ENCODE peak calls at places on chromosomes 12 and 14, in five cellular contexts. I is HCT116, C is H1, E is K562, Y is HepG2. D is an unnamed sample.
A peak's percentile ranks its signal among the peaks of the same experiment; 100 is the strongest.

GRCh38 chr12:19066471-19067001 is 63.0 kb upstream of the PLEKHA5 start:
- DNase-seq in I (no peak), C (no peak), E (no peak), Y (peak; percentile 89), D (no peak)

GRCh38 chr14:23561873-23562821 is 5.4 kb downstream of the AP1G2 start:
- DNase-seq in I (no peak), Y (no peak), E (no peak), C (no peak), D (no peak)

GRCh38 chr14:34906287-34906686 is 31.1 kb upstream of the BAZ1A start:
- DNase-seq in E (no peak), C (no peak), I (no peak), Y (no peak), D (no peak)

GRCh38 chr12:111368291-111368683 is 608 bp downstream of the PHETA1 start:
- DNase-seq in I (no peak), Y (no peak), C (no peak), E (peak; percentile 45), D (no peak)

GRCh38 chr14:73771848-73772705 is 57.9 kb upstream of the PNMA1 start:
- DNase-seq in E (peak; percentile 81), C (peak; percentile 43), I (no peak), Y (peak; percentile 94), D (no peak)

GRCh38 chr12:45909041-45909713 is 81.2 kb downstream of the SCAF11 start:
- DNase-seq in C (no peak), Y (no peak), E (no peak), I (no peak), D (no peak)

GRCh38 chr12:128609861-128610260 is 213.9 kb downstream of the SLC15A4 start:
- DNase-seq in I (no peak), E (no peak), C (no peak), Y (no peak), D (peak; percentile 11)

GRCh38 chr12:33825442-33825841 is 196.9 kb upstream of the ALG10 start:
- DNase-seq in Y (no peak), E (no peak), C (no peak), I (no peak), D (no peak)

GRCh38 chr14:35858521-35859209 is 32.5 kb downstream of the BRMS1L start:
- DNase-seq in Y (no peak), I (no peak), E (no peak), C (no peak), D (no peak)

GRCh38 chr12:76996983-76997382 is 68.4 kb downstream of the E2F7 start:
- DNase-seq in Y (no peak), I (no peak), E (no peak), C (no peak), D (no peak)

GRCh38 chr12:84644936-84645335 is 267.7 kb downstream of the SLC6A15 start:
- DNase-seq in E (no peak), Y (no peak), I (no peak), C (no peak), D (no peak)

GRCh38 chr14:100653409-100653808 is 66.2 kb upstream of the BEGAIN start:
- DNase-seq in C (no peak), Y (no peak), I (no peak), E (peak; percentile 48), D (no peak)

GRCh38 chr14:55845963-55846851 is 266.2 kb downstream of the KTN1 start:
- DNase-seq in C (no peak), Y (peak; percentile 10), E (peak; percentile 44), I (no peak), D (no peak)

GRCh38 chr12:54357802-54358619 is 6.3 kb downstream of the GPR84 start:
- DNase-seq in E (peak; percentile 75), Y (no peak), C (no peak), I (no peak), D (no peak)

GRCh38 chr14:61994589-61994988 is 232.4 kb downstream of the SNAPC1 start:
- DNase-seq in I (no peak), C (no peak), E (no peak), Y (no peak), D (no peak)

GRCh38 chr12:2405039-2405438 is 352.3 kb downstream of the CACNA1C start:
- DNase-seq in E (no peak), C (no peak), I (no peak), Y (no peak), D (no peak)

GRCh38 chr12:19451196-19451595 is 11.9 kb downstream of the AEBP2 start:
- DNase-seq in I (no peak), C (no peak), E (no peak), Y (no peak), D (no peak)

GRCh38 chr14:45793081-45793480 is 540.1 kb upstream of the MIS18BP1 start:
- DNase-seq in Y (peak; percentile 55), E (no peak), C (no peak), I (no peak), D (no peak)

GRCh38 chr12:4630262-4630661 is 18.6 kb downstream of the AKAP3 start:
- DNase-seq in I (no peak), C (no peak), E (no peak), Y (no peak), D (peak; percentile 90)

GRCh38 chr12:68240975-68241374 is 12.4 kb downstream of the IL22 start:
- DNase-seq in I (no peak), E (no peak), Y (no peak), C (no peak), D (no peak)

DNA sequence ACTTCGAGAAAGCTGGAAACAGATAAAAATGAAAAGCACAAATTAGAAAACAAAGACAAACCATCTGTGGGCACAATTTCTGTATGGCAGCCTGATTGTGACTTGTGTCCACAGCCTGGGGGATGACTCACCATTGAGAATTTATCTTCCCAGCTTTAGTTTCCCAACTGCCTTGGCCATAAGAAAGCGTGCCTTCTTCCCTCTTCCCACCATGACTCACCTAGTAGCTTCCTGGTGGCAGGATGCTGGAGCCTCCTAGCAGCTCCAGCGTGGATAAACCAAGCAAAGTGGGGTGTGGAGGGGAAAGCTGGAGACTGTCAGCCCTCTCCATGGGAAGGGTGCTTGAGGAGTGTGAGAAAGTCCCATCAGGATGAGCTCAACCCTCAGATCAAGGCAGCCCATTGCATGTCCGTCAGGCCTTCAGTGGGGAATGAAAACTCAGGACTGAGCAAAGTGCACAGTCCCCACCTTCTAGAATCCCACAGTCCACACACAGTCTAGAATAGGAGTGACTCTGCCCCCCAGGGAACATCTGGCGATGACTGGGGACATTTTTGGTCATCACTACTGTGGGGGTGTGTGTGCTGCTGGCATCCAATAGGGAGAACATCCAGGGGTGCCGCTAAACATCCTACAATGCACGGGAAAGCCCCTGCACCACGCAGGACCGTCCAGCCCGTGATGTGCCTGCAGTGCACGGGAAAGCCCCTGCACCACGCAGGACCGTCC is 22.4 kb upstream of the SERPINA6 start:
- DNase-seq in C (no peak), Y (peak; percentile 68), E (no peak), I (peak; percentile 76), D (no peak)
- TF ChIP-seq YY1 in C (no peak), Y (no peak), E (no peak), I (no peak), D (no peak)

DNA sequence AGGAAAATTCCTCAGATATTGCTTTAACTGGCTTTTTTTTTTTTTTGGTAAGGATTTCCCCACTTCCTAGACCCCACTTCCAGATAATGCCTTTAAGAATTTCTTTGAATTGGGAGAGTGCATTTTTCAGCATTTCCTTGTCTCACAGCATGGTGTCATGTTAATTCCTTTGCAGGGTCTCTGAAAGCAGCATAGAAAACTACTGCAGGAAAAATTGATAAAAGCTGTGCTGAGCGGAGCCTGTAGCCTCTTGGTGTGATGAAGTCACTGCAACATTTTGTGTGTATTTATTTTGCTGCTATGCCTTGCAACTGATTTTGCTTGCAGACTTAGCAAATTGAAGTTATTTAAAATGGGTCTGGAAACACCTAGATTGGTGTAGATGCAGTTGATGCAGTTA is 2.7 kb downstream of the ANO4 start:
- DNase-seq in E (no peak), I (no peak), C (no peak), Y (no peak), D (no peak)
- TF ChIP-seq ZNF274 in E (no peak), I (no peak), C (no peak), Y (no peak), D (no peak)

GRCh38 chr12:89456565-89456964 is 68.0 kb downstream of the GALNT4 start:
- DNase-seq in E (no peak), I (no peak), C (no peak), Y (no peak), D (no peak)

GRCh38 chr12:89464974-89465592 is 59.5 kb downstream of the GALNT4 start:
- DNase-seq in E (no peak), Y (no peak), C (no peak), I (no peak), D (no peak)

GRCh38 chr12:89461190-89461589 is 63.4 kb downstream of the GALNT4 start:
- DNase-seq in E (no peak), I (no peak), Y (no peak), C (no peak), D (no peak)

DNA sequence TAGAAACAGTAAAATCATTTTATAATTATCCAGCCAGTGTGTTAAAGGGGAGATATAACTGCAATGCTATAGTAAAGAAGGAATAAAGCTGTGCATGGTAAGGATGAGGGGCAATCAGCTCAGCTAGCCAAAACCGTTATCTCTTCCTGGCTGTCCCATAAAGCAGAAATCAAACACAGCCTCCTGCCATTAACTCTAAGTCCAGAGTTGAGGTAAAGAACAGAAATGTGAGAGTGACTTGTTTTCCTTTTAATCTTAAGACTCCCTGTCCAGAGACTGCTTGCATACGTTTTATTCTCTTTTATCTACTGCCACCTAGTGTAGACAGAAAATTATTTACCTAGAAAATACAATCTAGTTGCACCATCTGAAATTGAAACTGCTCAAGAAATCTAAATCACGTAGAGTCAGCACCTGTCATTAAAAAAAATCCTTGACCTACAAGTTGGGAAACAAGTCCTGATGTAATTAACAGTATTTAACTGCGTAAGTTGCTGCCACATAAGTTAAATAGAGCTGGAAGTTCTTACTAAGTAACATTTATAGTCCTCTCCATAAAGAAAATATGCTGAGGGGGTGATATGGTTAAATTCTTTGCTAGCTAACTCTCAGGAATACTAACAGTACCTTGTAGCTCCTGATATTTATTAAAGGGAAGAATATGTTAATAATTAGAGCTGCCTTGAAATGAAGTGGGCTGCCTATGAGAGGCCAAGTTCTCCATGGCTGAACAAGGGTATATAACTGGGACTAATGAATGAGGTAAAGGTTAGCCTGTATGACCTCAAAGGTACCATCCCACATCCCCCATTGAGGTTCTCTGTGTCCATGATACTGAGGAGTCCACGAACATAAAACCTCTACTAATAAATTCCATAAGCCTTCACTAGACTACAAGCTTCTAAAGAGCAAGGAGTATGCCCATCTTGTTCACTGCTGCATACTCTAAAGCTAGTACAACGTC is 62.7 kb downstream of the GALNT4 start:
- DNase-seq in C (no peak), Y (peak; percentile 44), I (peak; percentile 57), E (peak; percentile 14), D (no peak)
- H3K4me3 ChIP-seq in C (no peak overlapping the region), Y (no peak overlapping the region), I (no peak overlapping the region), E (no peak overlapping the region), D (no peak overlapping the region)

GRCh38 chr12:89707623-89707991 is 1.0 kb downstream of the ATP2B1 start:
- DNase-seq in I (no peak), C (no peak), E (peak; percentile 19), Y (peak; percentile 16), D (peak; percentile 27)
- TF ChIP-seq YY1 in I (no peak), C (no peak), E (no peak), Y (no peak), D (no peak)